ENCODE peak calls at places on chromosome 10, in nine cellular contexts. One of them, this sample, is unnamed.

GRCh38 chr10:34489973-34490372 is 325.1 kb downstream of the PARD3 start:
- DNase-seq in GM12865: no peak
- DNase-seq in GM06990: no peak
- DNase-seq in body of pancreas: no peak
- DNase-seq in mesenchymal stem cell: peak
- DNase-seq in AG09309: no peak
- DNase-seq in neural progenitor cell: no peak
- DNase-seq in neuronal stem cell: no peak
- DNase-seq in fibroblast of pulmonary artery: peak
- DNase-seq in this sample: peak

GRCh38 chr10:119199231-119199992 is 8.0 kb upstream of the GRK5 start:
- DNase-seq in GM12865: peak
- DNase-seq in GM06990: no peak
- DNase-seq in body of pancreas: peak
- DNase-seq in mesenchymal stem cell: peak
- DNase-seq in AG09309: no peak
- DNase-seq in neural progenitor cell: peak
- DNase-seq in neuronal stem cell: no peak
- DNase-seq in fibroblast of pulmonary artery: peak
- DNase-seq in this sample: no peak

GRCh38 chr10:121312582-121312981 is 285.7 kb downstream of the FGFR2 start:
- DNase-seq in GM12865: no peak
- DNase-seq in GM06990: no peak
- DNase-seq in body of pancreas: no peak
- DNase-seq in mesenchymal stem cell: no peak
- DNase-seq in AG09309: no peak
- DNase-seq in neural progenitor cell: no peak
- DNase-seq in neuronal stem cell: no peak
- DNase-seq in fibroblast of pulmonary artery: peak
- DNase-seq in this sample: no peak

GRCh38 chr10:34612446-34612845 is 202.7 kb downstream of the PARD3 start:
- DNase-seq in GM12865: no peak
- DNase-seq in GM06990: no peak
- DNase-seq in body of pancreas: no peak
- DNase-seq in mesenchymal stem cell: no peak
- DNase-seq in AG09309: no peak
- DNase-seq in neural progenitor cell: no peak
- DNase-seq in neuronal stem cell: no peak
- DNase-seq in fibroblast of pulmonary artery: peak
- DNase-seq in this sample: no peak

GRCh38 chr10:59709472-59710125 is at the start of gene SLC16A9:
- DNase-seq in GM12865: peak
- DNase-seq in GM06990: peak
- DNase-seq in body of pancreas: peak
- DNase-seq in mesenchymal stem cell: peak
- DNase-seq in AG09309: no peak
- DNase-seq in neural progenitor cell: peak
- DNase-seq in neuronal stem cell: peak
- DNase-seq in fibroblast of pulmonary artery: peak
- DNase-seq in this sample: no peak

GRCh38 chr10:45491061-45491460 is 117.0 kb downstream of the ALOX5 start:
- DNase-seq in GM12865: no peak
- DNase-seq in GM06990: no peak
- DNase-seq in body of pancreas: no peak
- DNase-seq in mesenchymal stem cell: no peak
- DNase-seq in AG09309: no peak
- DNase-seq in neural progenitor cell: no peak
- DNase-seq in neuronal stem cell: no peak
- DNase-seq in fibroblast of pulmonary artery: no peak
- DNase-seq in this sample: no peak

GRCh38 chr10:103975169-103975568 is 8.2 kb downstream of the SLK start:
- DNase-seq in GM12865: no peak
- DNase-seq in GM06990: no peak
- DNase-seq in body of pancreas: no peak
- DNase-seq in mesenchymal stem cell: no peak
- DNase-seq in AG09309: no peak
- DNase-seq in neural progenitor cell: no peak
- DNase-seq in neuronal stem cell: no peak
- DNase-seq in fibroblast of pulmonary artery: no peak
- DNase-seq in this sample: no peak

GRCh38 chr10:97422921-97423420 is 3.0 kb upstream of the PGAM1 start:
- DNase-seq in GM12865: peak
- DNase-seq in GM06990: no peak
- DNase-seq in body of pancreas: no peak
- DNase-seq in mesenchymal stem cell: peak
- DNase-seq in AG09309: peak
- DNase-seq in neural progenitor cell: no peak
- DNase-seq in neuronal stem cell: no peak
- DNase-seq in fibroblast of pulmonary artery: peak
- DNase-seq in this sample: peak

GRCh38 chr10:42707229-42707628 is 68.9 kb upstream of the ZNF33B start:
- DNase-seq in GM12865: no peak
- DNase-seq in GM06990: no peak
- DNase-seq in body of pancreas: no peak
- DNase-seq in mesenchymal stem cell: no peak
- DNase-seq in AG09309: no peak
- DNase-seq in neural progenitor cell: no peak
- DNase-seq in neuronal stem cell: no peak
- DNase-seq in fibroblast of pulmonary artery: no peak
- DNase-seq in this sample: no peak

GRCh38 chr10:102615361-102615760 is 28.9 kb upstream of the TRIM8 start:
- DNase-seq in GM12865: peak
- DNase-seq in GM06990: no peak
- DNase-seq in body of pancreas: no peak
- DNase-seq in mesenchymal stem cell: no peak
- DNase-seq in AG09309: no peak
- DNase-seq in neural progenitor cell: peak
- DNase-seq in neuronal stem cell: no peak
- DNase-seq in fibroblast of pulmonary artery: no peak
- DNase-seq in this sample: no peak

GRCh38 chr10:76310681-76311080 is 879.3 kb downstream of the LRMDA start:
- DNase-seq in GM12865: no peak
- DNase-seq in GM06990: no peak
- DNase-seq in body of pancreas: no peak
- DNase-seq in mesenchymal stem cell: no peak
- DNase-seq in AG09309: no peak
- DNase-seq in neural progenitor cell: no peak
- DNase-seq in neuronal stem cell: no peak
- DNase-seq in fibroblast of pulmonary artery: no peak
- DNase-seq in this sample: no peak

GRCh38 chr10:6929157-6929830 is 349.2 kb upstream of the PRKCQ start:
- DNase-seq in GM12865: peak
- DNase-seq in GM06990: no peak
- DNase-seq in body of pancreas: no peak
- DNase-seq in mesenchymal stem cell: no peak
- DNase-seq in AG09309: no peak
- DNase-seq in neural progenitor cell: no peak
- DNase-seq in neuronal stem cell: no peak
- DNase-seq in fibroblast of pulmonary artery: no peak
- DNase-seq in this sample: no peak

GRCh38 chr10:6927001-6927400 is 346.9 kb upstream of the PRKCQ start:
- DNase-seq in GM12865: peak
- DNase-seq in GM06990: no peak
- DNase-seq in body of pancreas: no peak
- DNase-seq in mesenchymal stem cell: peak
- DNase-seq in AG09309: no peak
- DNase-seq in neural progenitor cell: no peak
- DNase-seq in neuronal stem cell: no peak
- DNase-seq in fibroblast of pulmonary artery: no peak
- DNase-seq in this sample: no peak

GRCh38 chr10:6924166-6924565 is 344.1 kb upstream of the PRKCQ start:
- DNase-seq in GM12865: no peak
- DNase-seq in GM06990: no peak
- DNase-seq in body of pancreas: no peak
- DNase-seq in mesenchymal stem cell: no peak
- DNase-seq in AG09309: no peak
- DNase-seq in neural progenitor cell: no peak
- DNase-seq in neuronal stem cell: no peak
- DNase-seq in fibroblast of pulmonary artery: peak
- DNase-seq in this sample: no peak

DNA sequence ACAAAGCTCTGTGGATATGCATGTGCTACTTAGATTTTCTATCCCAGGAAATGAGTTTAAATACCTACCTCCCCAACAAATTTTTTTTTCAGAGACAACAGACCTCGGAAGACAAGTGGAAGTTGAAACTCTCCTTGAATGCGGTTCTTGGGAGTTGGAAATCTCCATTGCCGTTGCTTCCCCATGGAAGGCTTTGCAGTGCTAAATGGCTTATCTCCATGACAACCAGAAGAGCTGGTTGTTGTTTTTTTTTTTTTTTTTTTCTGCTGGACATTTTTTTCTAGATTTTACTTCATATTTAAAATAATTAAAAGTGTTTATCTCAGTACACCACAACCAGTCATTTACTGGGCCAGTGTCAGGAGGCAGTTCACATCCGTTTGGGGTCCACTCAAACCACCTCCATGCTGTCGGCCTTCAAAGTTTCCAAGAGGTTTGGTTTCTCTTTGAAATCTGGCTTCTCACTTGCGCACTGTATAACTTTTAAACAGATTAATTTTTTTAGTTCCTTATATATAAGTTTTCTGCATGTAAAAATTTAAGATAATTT is 348.5 kb upstream of the PRKCQ start:
- DNase-seq in GM12865: peak
- DNase-seq in GM06990: no peak
- DNase-seq in body of pancreas: no peak
- DNase-seq in mesenchymal stem cell: peak
- DNase-seq in AG09309: no peak
- DNase-seq in neural progenitor cell: peak
- DNase-seq in neuronal stem cell: peak
- DNase-seq in fibroblast of pulmonary artery: no peak
- DNase-seq in this sample: no peak
- H3K4me3 ChIP-seq in GM12865: peak
- H3K4me3 ChIP-seq in GM06990: no peak
- H3K4me3 ChIP-seq in body of pancreas: no peak
- H3K4me3 ChIP-seq in mesenchymal stem cell: no peak
- H3K4me3 ChIP-seq in AG09309: no peak
- H3K4me3 ChIP-seq in neural progenitor cell: no peak
- H3K4me3 ChIP-seq in neuronal stem cell: no peak
- H3K4me3 ChIP-seq in fibroblast of pulmonary artery: no peak
- H3K4me3 ChIP-seq in this sample: no peak

GRCh38 chr10:95290446-95290800 is 380 bp downstream of the PDLIM1 start:
- DNase-seq in GM12865: no peak
- DNase-seq in GM06990: no peak
- DNase-seq in body of pancreas: no peak
- DNase-seq in mesenchymal stem cell: no peak
- DNase-seq in AG09309: no peak
- DNase-seq in neural progenitor cell: peak
- DNase-seq in neuronal stem cell: no peak
- DNase-seq in fibroblast of pulmonary artery: no peak
- DNase-seq in this sample: no peak

GRCh38 chr10:95290801-95291633 is at the start of gene PDLIM1:
- DNase-seq in GM12865: peak
- DNase-seq in GM06990: peak
- DNase-seq in body of pancreas: peak
- DNase-seq in mesenchymal stem cell: peak
- DNase-seq in AG09309: no peak
- DNase-seq in neural progenitor cell: peak
- DNase-seq in neuronal stem cell: no peak
- DNase-seq in fibroblast of pulmonary artery: peak
- DNase-seq in this sample: no peak

GRCh38 chr10:95291634-95292039 is 834 bp upstream of the PDLIM1 start:
- DNase-seq in GM12865: peak
- DNase-seq in GM06990: peak
- DNase-seq in body of pancreas: no peak
- DNase-seq in mesenchymal stem cell: no peak
- DNase-seq in AG09309: no peak
- DNase-seq in neural progenitor cell: no peak
- DNase-seq in neuronal stem cell: no peak
- DNase-seq in fibroblast of pulmonary artery: no peak
- DNase-seq in this sample: no peak

GRCh38 chr10:95289003-95289920 is 1.5 kb downstream of the PDLIM1 start:
- DNase-seq in GM12865: peak
- DNase-seq in GM06990: no peak
- DNase-seq in body of pancreas: no peak
- DNase-seq in mesenchymal stem cell: peak
- DNase-seq in AG09309: no peak
- DNase-seq in neural progenitor cell: peak
- DNase-seq in neuronal stem cell: no peak
- DNase-seq in fibroblast of pulmonary artery: peak
- DNase-seq in this sample: no peak

GRCh38 chr10:95289921-95290421 is 832 bp downstream of the PDLIM1 start:
- DNase-seq in GM12865: no peak
- DNase-seq in GM06990: no peak
- DNase-seq in body of pancreas: no peak
- DNase-seq in mesenchymal stem cell: no peak
- DNase-seq in AG09309: no peak
- DNase-seq in neural progenitor cell: no peak
- DNase-seq in neuronal stem cell: no peak
- DNase-seq in fibroblast of pulmonary artery: no peak
- DNase-seq in this sample: no peak
- H3K4me3 ChIP-seq in GM12865: peak
- H3K4me3 ChIP-seq in GM06990: peak
- H3K4me3 ChIP-seq in body of pancreas: peak
- H3K4me3 ChIP-seq in mesenchymal stem cell: peak
- H3K4me3 ChIP-seq in AG09309: peak
- H3K4me3 ChIP-seq in neural progenitor cell: peak
- H3K4me3 ChIP-seq in neuronal stem cell: peak
- H3K4me3 ChIP-seq in fibroblast of pulmonary artery: peak
- H3K4me3 ChIP-seq in this sample: peak

DNA sequence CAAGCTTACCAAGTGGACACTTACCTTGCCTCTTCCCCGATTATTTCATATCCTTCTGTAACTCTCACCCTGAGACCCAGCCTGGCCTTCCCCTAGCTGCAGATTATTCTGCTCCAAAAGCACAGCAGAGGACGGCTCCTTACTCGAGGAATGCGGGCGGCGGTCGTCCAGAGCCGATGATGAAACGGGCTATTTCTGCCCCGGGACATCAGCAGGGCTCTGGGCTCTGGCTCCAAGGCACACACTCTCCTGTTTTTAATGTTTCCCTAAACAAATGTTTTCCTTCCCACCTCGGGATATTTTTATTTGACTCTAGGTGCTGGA is 342 bp upstream of the C10orf71 start:
- DNase-seq in GM12865: no peak
- DNase-seq in GM06990: no peak
- DNase-seq in body of pancreas: peak
- DNase-seq in mesenchymal stem cell: no peak
- DNase-seq in AG09309: no peak
- DNase-seq in neural progenitor cell: peak
- DNase-seq in neuronal stem cell: no peak
- DNase-seq in fibroblast of pulmonary artery: peak
- DNase-seq in this sample: no peak
- H3K4me3 ChIP-seq in GM12865: no peak
- H3K4me3 ChIP-seq in GM06990: no peak
- H3K4me3 ChIP-seq in body of pancreas: no peak
- H3K4me3 ChIP-seq in mesenchymal stem cell: no peak
- H3K4me3 ChIP-seq in AG09309: no peak
- H3K4me3 ChIP-seq in neural progenitor cell: no peak
- H3K4me3 ChIP-seq in neuronal stem cell: no peak
- H3K4me3 ChIP-seq in fibroblast of pulmonary artery: no peak
- H3K4me3 ChIP-seq in this sample: no peak

DNA sequence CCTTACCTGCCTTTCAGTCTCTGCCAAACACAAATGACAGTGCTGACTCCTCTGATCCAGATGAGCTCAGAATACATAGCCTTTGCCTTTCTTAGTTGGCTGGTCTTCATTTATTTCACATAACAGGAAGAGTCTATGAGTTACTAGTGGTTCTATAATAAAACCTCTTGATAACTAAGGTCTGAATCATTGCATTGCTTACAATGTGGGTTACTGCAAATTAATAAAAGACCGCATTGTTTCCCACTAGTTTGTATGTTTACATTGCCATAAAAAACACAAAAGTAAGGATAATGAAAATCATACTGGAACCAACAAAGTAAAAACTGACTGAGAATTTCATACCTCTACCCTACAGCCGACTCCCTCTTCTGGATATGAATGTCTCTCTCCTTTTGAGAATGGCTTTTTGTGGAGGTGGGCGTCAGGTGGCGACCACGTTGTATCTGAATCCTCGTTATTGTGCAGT is 62.0 kb upstream of the AKR1E2 start:
- DNase-seq in GM12865: no peak
- DNase-seq in GM06990: no peak
- DNase-seq in body of pancreas: no peak
- DNase-seq in mesenchymal stem cell: peak
- DNase-seq in AG09309: peak
- DNase-seq in neural progenitor cell: no peak
- DNase-seq in neuronal stem cell: no peak
- DNase-seq in fibroblast of pulmonary artery: peak
- DNase-seq in this sample: peak
- H3K4me3 ChIP-seq in GM12865: no peak
- H3K4me3 ChIP-seq in GM06990: no peak
- H3K4me3 ChIP-seq in body of pancreas: no peak
- H3K4me3 ChIP-seq in mesenchymal stem cell: no peak
- H3K4me3 ChIP-seq in AG09309: peak
- H3K4me3 ChIP-seq in neural progenitor cell: no peak
- H3K4me3 ChIP-seq in neuronal stem cell: no peak
- H3K4me3 ChIP-seq in fibroblast of pulmonary artery: no peak
- H3K4me3 ChIP-seq in this sample: no peak

This sample was measured in BJ.